ENCODE peak calls at places on chromosome 22, in five cellular contexts. X is GM23338, Q is heart left ventricle, U is fibroblast of lung, R is heart right ventricle. J is an unnamed sample.

GRCh38 chr22:23583153-23583552 is 3.1 kb upstream of the IGLL1 start:
- DNase-seq in X (no peak), Q (no peak), U (no peak), R (no peak), J (no peak)

GRCh38 chr22:22693531-22693884 is 49.1 kb downstream of the GGTLC2 start:
- DNase-seq in X (no peak), Q (no peak), U (no peak), R (no peak), J (no peak)

GRCh38 chr22:35631597-35631996 is 14.5 kb upstream of the MB start:
- DNase-seq in X (peak), Q (no peak), U (peak), R (no peak), J (peak)

GRCh38 chr22:41831383-41831782 is 1.5 kb upstream of the SREBF2 start:
- DNase-seq in X (no peak), Q (no peak), U (peak), R (no peak), J (no peak)

GRCh38 chr22:49717322-49717919 is 110.3 kb downstream of the BRD1 start:
- DNase-seq in X (no peak), Q (no peak), U (no peak), R (no peak), J (no peak)

GRCh38 chr22:40749006-40749405 is 69.7 kb downstream of the MCHR1 start:
- DNase-seq in X (no peak), Q (no peak), U (no peak), R (no peak), J (no peak)

GRCh38 chr22:31098633-31099110 is 8.7 kb downstream of the SELENOM start:
- DNase-seq in X (peak), Q (peak), U (no peak), R (no peak), J (peak)

GRCh38 chr22:17797721-17798559 is 23.7 kb upstream of the BID start:
- DNase-seq in X (no peak), Q (no peak), U (no peak), R (no peak), J (no peak)

GRCh38 chr22:26823966-26824365 is 166.6 kb downstream of the MIAT start:
- DNase-seq in X (no peak), Q (no peak), U (no peak), R (no peak), J (no peak)

GRCh38 chr22:34696557-34696956 is 369.4 kb upstream of the ISX start:
- DNase-seq in X (peak), Q (no peak), U (no peak), R (no peak), J (no peak)

GRCh38 chr22:27238935-27239510 is 562.5 kb downstream of the MN1 start:
- DNase-seq in X (no peak), Q (peak), U (peak), R (peak), J (no peak)

GRCh38 chr22:33579448-33580093 is 340.7 kb downstream of the LARGE1 start:
- DNase-seq in X (peak), Q (peak), U (peak), R (peak), J (peak)

GRCh38 chr22:49062155-49063039 is 765.3 kb downstream of the BRD1 start:
- DNase-seq in X (no peak), Q (no peak), U (no peak), R (no peak), J (no peak)

GRCh38 chr22:17580461-17581031 is 17.2 kb downstream of the SLC25A18 start:
- DNase-seq in X (peak), Q (no peak), U (no peak), R (no peak), J (no peak)

GRCh38 chr22:49655168-49655812 is 172.4 kb downstream of the BRD1 start:
- DNase-seq in X (no peak), Q (no peak), U (no peak), R (no peak), J (no peak)

GRCh38 chr22:33537059-33537458 is 383.2 kb downstream of the LARGE1 start:
- DNase-seq in X (no peak), Q (peak), U (no peak), R (peak), J (no peak)

GRCh38 chr22:50481440-50482106 is at the start of gene ADM2:
- DNase-seq in X (peak), Q (no peak), U (peak), R (no peak), J (peak)

GRCh38 chr22:50061141-50061823 is 3.2 kb upstream of the TTLL8 start:
- DNase-seq in X (no peak), Q (no peak), U (no peak), R (no peak), J (no peak)

GRCh38 chr22:27829620-27830019 is 28.1 kb upstream of the MN1 start:
- DNase-seq in X (no peak), Q (no peak), U (no peak), R (no peak), J (no peak)

GRCh38 chr22:50548913-50549790 is 3.5 kb downstream of the KLHDC7B start:
- DNase-seq in X (no peak), Q (no peak), U (no peak), R (no peak), J (no peak)

GRCh38 chr22:30636226-30637077 is 871 bp downstream of the SLC35E4 start:
- DNase-seq in X (peak), Q (peak), U (no peak), R (no peak), J (no peak)

GRCh38 chr22:22752556-22753477 is 108.4 kb downstream of the GGTLC2 start:
- DNase-seq in X (no peak), Q (no peak), U (peak), R (no peak), J (no peak)

GRCh38 chr22:19992921-19993355 is 23.7 kb downstream of the ARVCF start:
- DNase-seq in X (no peak), Q (peak), U (no peak), R (no peak), J (no peak)

GRCh38 chr22:48748860-48749554 is 1078.7 kb downstream of the BRD1 start:
- DNase-seq in X (no peak), Q (peak), U (no peak), R (no peak), J (no peak)

GRCh38 chr22:49963647-49964026 is 3.1 kb downstream of the PIM3 start:
- DNase-seq in X (no peak), Q (peak), U (no peak), R (no peak), J (no peak)

GRCh38 chr22:35664955-35665577 is 16.8 kb downstream of the APOL6 start:
- DNase-seq in X (peak), Q (no peak), U (no peak), R (no peak), J (no peak)

GRCh38 chr22:24977370-24978230 is 25.1 kb downstream of the KIAA1671 start:
- DNase-seq in X (no peak), Q (peak), U (peak), R (peak), J (no peak)

GRCh38 chr22:49703391-49703926 is 124.2 kb downstream of the BRD1 start:
- DNase-seq in X (no peak), Q (no peak), U (no peak), R (no peak), J (no peak)

GRCh38 chr22:19710020-19710768 is 4.1 kb upstream of the SEPTIN5 start:
- DNase-seq in X (no peak), Q (peak), U (no peak), R (no peak), J (peak)

GRCh38 chr22:49586244-49586748 is 241.4 kb downstream of the BRD1 start:
- DNase-seq in X (no peak), Q (no peak), U (no peak), R (no peak), J (no peak)

GRCh38 chr22:41511521-41511968 is 32.7 kb downstream of the POLR3H start:
- DNase-seq in X (no peak), Q (no peak), U (no peak), R (peak), J (no peak)

GRCh38 chr22:50114221-50114981 is 24.6 kb downstream of the MOV10L1 start:
- DNase-seq in X (no peak), Q (no peak), U (peak), R (no peak), J (no peak)

GRCh38 chr22:18997925-18998315 is 61.8 kb upstream of the PRODH start:
- DNase-seq in X (peak), Q (no peak), U (no peak), R (no peak), J (no peak)

GRCh38 chr22:25482868-25483639 is 81.4 kb upstream of the GRK3 start:
- DNase-seq in X (no peak), Q (peak), U (no peak), R (peak), J (no peak)

GRCh38 chr22:35517207-35517606 is 23.4 kb upstream of the RASD2 start:
- DNase-seq in X (peak), Q (no peak), U (no peak), R (no peak), J (no peak)

GRCh38 chr22:25930710-25931353 is 188.8 kb downstream of the MYO18B start:
- DNase-seq in X (no peak), Q (no peak), U (no peak), R (no peak), J (no peak)

GRCh38 chr22:30516273-30516672 is 10.8 kb upstream of the SEC14L4 start:
- DNase-seq in X (no peak), Q (no peak), U (no peak), R (no peak), J (no peak)

GRCh38 chr22:27241430-27242110 is 560.0 kb downstream of the MN1 start:
- DNase-seq in X (no peak), Q (peak), U (no peak), R (no peak), J (peak)

GRCh38 chr22:22942511-22943329 is 55.1 kb downstream of the IGLL5 start:
- DNase-seq in X (peak), Q (peak), U (peak), R (peak), J (peak)

DNA sequence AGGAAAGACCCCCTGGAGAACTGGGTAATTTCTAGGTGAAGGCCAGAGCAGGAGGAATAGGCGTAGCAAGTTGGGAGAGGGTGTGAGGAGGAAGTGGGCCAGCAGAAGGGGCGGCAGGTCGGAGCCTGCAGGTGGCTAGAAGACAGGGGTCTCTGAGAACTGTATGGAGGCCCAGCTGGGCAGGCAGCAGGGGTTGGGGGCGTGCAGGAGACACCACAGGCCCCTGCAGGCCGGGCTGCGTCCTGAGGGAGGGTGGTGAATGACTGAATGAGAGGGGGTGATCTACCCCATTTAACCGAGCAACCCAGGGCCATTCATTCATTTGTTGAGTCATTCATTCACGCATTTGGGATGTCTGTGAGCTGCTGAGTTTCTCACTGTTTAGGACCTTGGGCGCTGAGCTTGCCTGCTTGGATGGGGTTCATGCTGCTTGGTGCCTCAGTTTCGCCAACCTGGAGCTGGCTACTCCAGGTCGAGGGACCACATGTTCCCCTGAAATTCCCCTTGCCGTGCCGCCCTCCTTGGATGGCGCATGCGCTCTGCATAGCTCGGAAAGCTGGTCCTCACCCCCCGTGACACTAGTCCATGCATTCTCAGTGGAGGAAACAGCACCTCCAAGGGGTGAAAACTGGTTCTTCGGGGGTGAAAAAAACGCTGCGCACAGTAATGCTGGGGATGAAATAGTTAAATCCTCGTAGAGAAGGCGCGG is 15.6 kb downstream of the MPPED1 start:
- DNase-seq in X (peak), Q (no peak), U (no peak), R (no peak), J (peak)
- TF ChIP-seq CTCF in X (peak), Q (no peak), U (no peak), R (no peak), J (peak)

GRCh38 chr22:32518848-32519247 is 44.2 kb downstream of the FBXO7 start:
- DNase-seq in X (peak), Q (no peak), U (no peak), R (no peak), J (no peak)
- TF ChIP-seq CTCF in X (peak), Q (no peak), U (peak), R (no peak), J (no peak)

DNA sequence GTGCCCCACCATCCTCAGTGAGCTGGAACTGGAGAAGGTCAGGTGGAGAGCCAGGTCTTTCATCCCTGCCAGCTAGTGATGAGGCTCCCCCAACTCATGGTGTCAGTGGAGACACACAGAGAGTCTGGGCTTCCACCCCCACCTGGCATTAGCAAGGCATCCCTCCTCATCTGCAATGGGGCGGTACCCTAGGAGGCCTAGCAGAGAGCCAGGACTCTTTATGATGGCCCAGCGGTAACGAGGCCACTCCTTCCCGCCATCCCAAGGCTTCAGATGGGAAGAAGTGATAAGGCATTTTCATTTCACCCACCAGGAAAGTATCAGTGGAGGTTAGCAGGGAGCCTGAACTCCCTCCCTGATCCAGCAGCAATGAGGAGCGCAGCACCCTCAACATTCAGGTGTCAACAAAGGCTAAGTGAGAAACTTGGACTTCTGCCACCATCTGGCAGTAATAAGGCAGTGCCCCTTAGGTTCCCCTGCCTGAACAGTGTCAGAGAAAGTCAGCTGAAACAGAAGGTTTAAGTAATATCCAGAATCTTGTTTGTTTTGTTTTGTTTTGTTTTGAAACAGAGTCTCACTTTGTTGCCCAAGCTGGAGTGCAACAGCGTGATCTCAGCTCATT is 40.5 kb upstream of the FBLN1 start:
- DNase-seq in X (peak), Q (no peak), U (no peak), R (no peak), J (no peak)
- TF ChIP-seq CTCF in X (peak), Q (no peak), U (no peak), R (no peak), J (no peak)

GRCh38 chr22:38314992-38315800 is 2.0 kb downstream of the CSNK1E start:
- DNase-seq in X (no peak), Q (peak), U (peak), R (no peak), J (no peak)
- TF ChIP-seq CTCF in X (no peak), Q (no peak), U (no peak), R (no peak), J (no peak)

GRCh38 chr22:39212721-39213376 is 31.9 kb downstream of the PDGFB start:
- DNase-seq in X (peak), Q (no peak), U (peak), R (no peak), J (no peak)
- TF ChIP-seq CTCF in X (peak), Q (no peak), U (peak), R (no peak), J (no peak)

DNA sequence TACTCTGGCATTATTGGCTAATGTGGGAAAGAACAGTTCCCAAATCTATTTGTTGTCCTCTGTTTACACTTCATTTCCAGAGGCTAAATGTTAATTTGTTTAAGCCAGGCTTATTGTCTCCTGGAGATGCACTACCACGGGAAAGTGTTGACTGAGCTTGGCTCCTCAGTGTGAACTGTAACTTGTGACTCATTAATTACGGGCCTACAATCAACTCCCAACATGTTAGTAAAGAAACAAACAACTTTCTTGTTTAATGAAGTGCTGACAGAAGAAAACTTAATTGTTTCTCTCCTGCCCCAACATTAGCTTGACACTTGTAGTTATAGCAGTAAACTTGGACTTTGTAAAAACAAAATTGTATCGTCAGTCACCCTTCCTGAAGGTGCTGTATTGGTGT is 130.4 kb downstream of the ATXN10 start:
- DNase-seq in X (no peak), Q (no peak), U (no peak), R (no peak), J (no peak)
- TF ChIP-seq CTCF in X (no peak), Q (no peak), U (no peak), R (no peak), J (no peak)

GRCh38 chr22:47599753-47600152 is 837.3 kb downstream of the TBC1D22A start:
- DNase-seq in X (no peak), Q (no peak), U (no peak), R (no peak), J (no peak)
- TF ChIP-seq CTCF in X (no peak), Q (no peak), U (no peak), R (no peak), J (no peak)

GRCh38 chr22:37351268-37351667 is 69.0 kb downstream of the CYTH4 start:
- DNase-seq in X (no peak), Q (no peak), U (no peak), R (no peak), J (no peak)
- TF ChIP-seq CTCF in X (no peak), Q (no peak), U (no peak), R (no peak), J (no peak)

DNA sequence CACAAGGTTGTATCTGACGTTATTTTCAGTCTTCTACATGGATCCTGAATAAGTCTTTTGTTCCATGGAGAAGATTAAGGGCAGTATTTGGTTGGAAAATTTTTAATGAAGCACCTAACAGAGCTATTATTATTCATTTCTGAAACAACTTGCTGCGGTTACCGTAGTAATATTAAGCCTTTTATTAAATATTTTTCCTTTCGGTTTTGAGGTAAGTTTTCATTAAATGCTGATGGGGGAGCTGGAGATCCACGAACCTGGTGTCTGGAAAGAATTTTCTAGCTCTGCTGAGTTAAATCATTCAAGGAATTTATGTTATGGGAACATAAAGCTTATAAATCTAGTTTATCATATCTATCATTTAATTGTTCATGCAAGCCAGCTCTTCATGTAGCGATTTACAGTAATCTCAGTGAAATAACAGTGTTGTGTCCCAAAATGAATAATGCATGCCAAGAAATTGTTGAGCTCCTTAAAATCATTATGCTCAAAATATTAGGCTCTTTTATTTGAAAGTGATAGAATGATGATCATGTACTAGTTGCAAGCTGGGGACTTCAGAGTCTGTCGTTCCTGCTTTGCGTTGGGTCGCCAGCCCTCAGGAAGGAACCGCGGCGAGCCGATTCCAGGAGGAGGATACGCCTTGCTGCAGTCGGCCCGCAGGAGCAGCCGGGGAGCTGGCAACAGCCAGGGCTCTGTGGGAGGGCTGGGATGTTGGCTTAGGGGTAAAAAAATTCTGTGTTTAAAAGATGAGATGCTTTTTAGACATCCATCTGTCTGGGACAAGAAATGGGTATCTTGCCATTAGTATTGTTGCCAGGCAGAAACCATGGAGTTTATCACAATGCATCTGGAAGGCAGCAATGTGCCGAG is 83.1 kb downstream of the TBC1D22A start:
- DNase-seq in X (no peak), Q (no peak), U (peak), R (no peak), J (no peak)
- TF ChIP-seq CTCF in X (peak), Q (peak), U (peak), R (peak), J (no peak)